ENCODE peak calls at places on chromosomes 2 and 18, in four cellular contexts. One of them, this sample, is unnamed.

GRCh38 chr2:179558010-179558911 is 293.6 kb upstream of the SESTD1 start:
- DNase-seq in HCT116: no peak
- DNase-seq in NB4: no peak
- DNase-seq in uterus: no peak
- DNase-seq in this sample: no peak

GRCh38 chr18:58254873-58255511 is 211.0 kb downstream of the NEDD4L start:
- DNase-seq in HCT116: no peak
- DNase-seq in NB4: no peak
- DNase-seq in uterus: no peak
- DNase-seq in this sample: no peak

GRCh38 chr18:69469444-69469919 is 68.8 kb downstream of the DOK6 start:
- DNase-seq in HCT116: peak
- DNase-seq in NB4: peak
- DNase-seq in uterus: no peak
- DNase-seq in this sample: no peak

GRCh38 chr2:80102026-80102425 is 202.5 kb downstream of the LRRTM1 start:
- DNase-seq in HCT116: no peak
- DNase-seq in NB4: no peak
- DNase-seq in uterus: no peak
- DNase-seq in this sample: no peak

GRCh38 chr18:68017385-68017784 is 500.9 kb upstream of the DSEL start:
- DNase-seq in HCT116: no peak
- DNase-seq in NB4: no peak
- DNase-seq in uterus: no peak
- DNase-seq in this sample: no peak

GRCh38 chr2:71299507-71299906 is 32.1 kb upstream of the ZNF638 start:
- DNase-seq in HCT116: no peak
- DNase-seq in NB4: peak
- DNase-seq in uterus: no peak
- DNase-seq in this sample: no peak

GRCh38 chr2:85344356-85344954 is 9.9 kb downstream of the RETSAT start:
- DNase-seq in HCT116: no peak
- DNase-seq in NB4: no peak
- DNase-seq in uterus: no peak
- DNase-seq in this sample: no peak

GRCh38 chr2:42012137-42012536 is 35.7 kb upstream of the PKDCC start:
- DNase-seq in HCT116: no peak
- DNase-seq in NB4: no peak
- DNase-seq in uterus: no peak
- DNase-seq in this sample: no peak

GRCh38 chr2:239223029-239223329 is 177.8 kb downstream of the HDAC4 start:
- DNase-seq in HCT116: no peak
- DNase-seq in NB4: peak
- DNase-seq in uterus: no peak
- DNase-seq in this sample: no peak

GRCh38 chr2:237257471-237257951 is 156.5 kb downstream of the COL6A3 start:
- DNase-seq in HCT116: no peak
- DNase-seq in NB4: no peak
- DNase-seq in uterus: no peak
- DNase-seq in this sample: no peak

DNA sequence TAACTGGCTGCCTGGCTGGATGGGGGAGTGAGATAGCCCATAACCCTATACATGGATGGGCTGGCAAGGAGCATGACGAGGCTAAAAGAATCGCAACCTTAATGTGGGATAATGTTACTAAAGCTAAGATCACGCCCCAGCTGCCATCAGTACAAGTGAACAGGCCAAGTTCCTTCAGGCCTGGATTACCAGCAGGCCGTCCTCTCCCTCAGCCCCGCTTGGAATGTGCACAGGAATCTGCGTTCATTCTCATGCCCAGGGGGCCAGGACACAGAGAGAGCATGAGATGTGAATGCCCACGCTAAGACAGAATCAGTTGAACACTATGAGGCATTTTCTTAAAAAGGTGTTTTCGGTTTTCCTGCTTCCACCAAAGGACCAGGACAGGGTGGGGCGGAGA is 34.7 kb downstream of the RMC1 start:
- DNase-seq in HCT116: no peak
- DNase-seq in NB4: no peak
- DNase-seq in uterus: no peak
- DNase-seq in this sample: peak
- TF ChIP-seq CTCF in HCT116: no peak
- TF ChIP-seq CTCF in NB4: no peak
- TF ChIP-seq CTCF in uterus: no peak
- TF ChIP-seq CTCF in this sample: no peak

GRCh38 chr2:74472086-74472944 is at the start of gene MRPL53:
- DNase-seq in HCT116: peak
- DNase-seq in NB4: peak
- DNase-seq in uterus: peak
- DNase-seq in this sample: peak
- TF ChIP-seq POLR2A in HCT116: peak
- TF ChIP-seq POLR2A in NB4: peak
- TF ChIP-seq POLR2A in uterus: peak
- TF ChIP-seq POLR2A in this sample: peak

GRCh38 chr18:79983253-79983652 is 5.1 kb downstream of the TXNL4A start:
- DNase-seq in HCT116: no peak
- DNase-seq in NB4: no peak
- DNase-seq in uterus: no peak
- DNase-seq in this sample: no peak
- H3K4me3 ChIP-seq in HCT116: no peak
- H3K4me3 ChIP-seq in NB4: no peak
- H3K4me3 ChIP-seq in uterus: no peak
- H3K4me3 ChIP-seq in this sample: no peak

DNA sequence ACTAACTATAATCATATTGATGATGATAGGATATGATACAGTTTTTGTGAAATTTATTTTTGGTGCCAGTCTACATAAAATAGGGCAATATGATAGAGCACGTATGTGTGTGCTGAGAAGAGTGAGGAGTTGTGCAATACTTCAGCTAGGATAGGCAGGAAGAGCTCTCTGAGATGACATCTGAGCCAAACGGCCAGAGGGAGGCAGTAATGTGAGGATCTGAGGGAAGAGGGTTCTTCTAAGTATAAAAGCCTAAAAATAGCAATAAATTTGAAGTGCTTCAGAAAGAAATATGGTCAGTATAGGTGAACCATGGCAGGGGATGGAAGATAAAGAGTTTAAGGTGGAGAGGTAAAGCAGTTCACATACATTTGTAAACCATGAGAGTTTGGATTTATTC is 102.5 kb downstream of the OLA1 start:
- DNase-seq in HCT116: no peak
- DNase-seq in NB4: peak
- DNase-seq in uterus: no peak
- DNase-seq in this sample: no peak
- TF ChIP-seq CTCF in HCT116: peak
- TF ChIP-seq CTCF in NB4: peak
- TF ChIP-seq CTCF in uterus: no peak
- TF ChIP-seq CTCF in this sample: no peak

GRCh38 chr2:60212174-60212945 is 341.1 kb downstream of the BCL11A start:
- DNase-seq in HCT116: no peak
- DNase-seq in NB4: no peak
- DNase-seq in uterus: no peak
- DNase-seq in this sample: no peak

GRCh38 chr2:60215295-60215990 is 338.0 kb downstream of the BCL11A start:
- DNase-seq in HCT116: no peak
- DNase-seq in NB4: no peak
- DNase-seq in uterus: no peak
- DNase-seq in this sample: no peak

GRCh38 chr2:60219536-60219935 is 333.9 kb downstream of the BCL11A start:
- DNase-seq in HCT116: no peak
- DNase-seq in NB4: no peak
- DNase-seq in uterus: no peak
- DNase-seq in this sample: no peak

GRCh38 chr2:60216452-60216995 is 336.9 kb downstream of the BCL11A start:
- DNase-seq in HCT116: no peak
- DNase-seq in NB4: no peak
- DNase-seq in uterus: no peak
- DNase-seq in this sample: no peak

GRCh38 chr2:60213865-60214657 is 339.4 kb downstream of the BCL11A start:
- DNase-seq in HCT116: no peak
- DNase-seq in NB4: peak
- DNase-seq in uterus: no peak
- DNase-seq in this sample: peak
- TF ChIP-seq POLR2A in HCT116: no peak
- TF ChIP-seq POLR2A in NB4: no peak
- TF ChIP-seq POLR2A in uterus: no peak
- TF ChIP-seq POLR2A in this sample: no peak